ENCODE peak calls at places on chromosomes 7 and 10, in ten cellular contexts. One of them, this sample, is unnamed. For H3K27me3, the result is how much of the 10 kb centered on the place peaks cover.

GRCh38 chr10:94115725-94116124 is 122.0 kb downstream of the PLCE1 start:
- DNase-seq in endodermal cell: no peak
- DNase-seq in IMR-90: peak
- DNase-seq in mesendoderm: peak
- DNase-seq in tibial nerve: no peak
- DNase-seq in mammary epithelial cell: peak
- DNase-seq in PC-9: peak
- DNase-seq in ascending aorta: no peak
- DNase-seq in prostate gland: no peak
- DNase-seq in hepatocyte: no peak
- DNase-seq in this sample: no peak

GRCh38 chr10:67520924-67521520 is 175.0 kb downstream of the CTNNA3 start:
- DNase-seq in IMR-90: peak
- DNase-seq in endodermal cell: peak
- DNase-seq in hepatocyte: peak
- DNase-seq in prostate gland: peak
- DNase-seq in mammary epithelial cell: peak
- DNase-seq in mesendoderm: peak
- DNase-seq in ascending aorta: no peak
- DNase-seq in tibial nerve: peak
- DNase-seq in PC-9: peak
- DNase-seq in this sample: peak

GRCh38 chr7:28301148-28301641 is 111.1 kb upstream of the CREB5 start:
- DNase-seq in mesendoderm: no peak
- DNase-seq in PC-9: no peak
- DNase-seq in mammary epithelial cell: peak
- DNase-seq in hepatocyte: no peak
- DNase-seq in ascending aorta: no peak
- DNase-seq in endodermal cell: no peak
- DNase-seq in tibial nerve: no peak
- DNase-seq in IMR-90: peak
- DNase-seq in prostate gland: peak
- DNase-seq in this sample: no peak

GRCh38 chr10:71218046-71218832 is 5.9 kb downstream of the UNC5B start:
- DNase-seq in mesendoderm: peak
- DNase-seq in tibial nerve: no peak
- DNase-seq in ascending aorta: no peak
- DNase-seq in prostate gland: no peak
- DNase-seq in hepatocyte: no peak
- DNase-seq in PC-9: peak
- DNase-seq in IMR-90: peak
- DNase-seq in mammary epithelial cell: peak
- DNase-seq in endodermal cell: peak
- DNase-seq in this sample: peak

GRCh38 chr7:130413201-130413600 is 27.6 kb downstream of the CEP41 start:
- DNase-seq in mammary epithelial cell: no peak
- DNase-seq in tibial nerve: no peak
- DNase-seq in IMR-90: no peak
- DNase-seq in hepatocyte: no peak
- DNase-seq in PC-9: no peak
- DNase-seq in prostate gland: no peak
- DNase-seq in ascending aorta: no peak
- DNase-seq in mesendoderm: no peak
- DNase-seq in endodermal cell: no peak
- DNase-seq in this sample: no peak

GRCh38 chr10:62769574-62770242 is 34.8 kb upstream of the ADO start:
- DNase-seq in tibial nerve: no peak
- DNase-seq in endodermal cell: peak
- DNase-seq in ascending aorta: no peak
- DNase-seq in mesendoderm: peak
- DNase-seq in mammary epithelial cell: no peak
- DNase-seq in hepatocyte: no peak
- DNase-seq in IMR-90: peak
- DNase-seq in prostate gland: no peak
- DNase-seq in PC-9: peak
- DNase-seq in this sample: peak

GRCh38 chr10:99938563-99938962 is 71.2 kb downstream of the DNMBP start:
- DNase-seq in ascending aorta: no peak
- DNase-seq in IMR-90: peak
- DNase-seq in hepatocyte: no peak
- DNase-seq in mammary epithelial cell: no peak
- DNase-seq in mesendoderm: no peak
- DNase-seq in prostate gland: no peak
- DNase-seq in endodermal cell: no peak
- DNase-seq in tibial nerve: no peak
- DNase-seq in PC-9: no peak
- DNase-seq in this sample: no peak

GRCh38 chr7:139936760-139937310 is 107.8 kb downstream of the TBXAS1 start:
- DNase-seq in hepatocyte: peak
- DNase-seq in ascending aorta: no peak
- DNase-seq in prostate gland: no peak
- DNase-seq in PC-9: no peak
- DNase-seq in tibial nerve: no peak
- DNase-seq in mesendoderm: no peak
- DNase-seq in mammary epithelial cell: peak
- DNase-seq in endodermal cell: no peak
- DNase-seq in IMR-90: peak
- DNase-seq in this sample: no peak

GRCh38 chr10:125770844-125771243 is 4.8 kb downstream of the MMP21 start:
- DNase-seq in mesendoderm: no peak
- DNase-seq in prostate gland: no peak
- DNase-seq in tibial nerve: no peak
- DNase-seq in mammary epithelial cell: no peak
- DNase-seq in hepatocyte: no peak
- DNase-seq in IMR-90: no peak
- DNase-seq in PC-9: no peak
- DNase-seq in endodermal cell: no peak
- DNase-seq in ascending aorta: no peak
- DNase-seq in this sample: no peak

GRCh38 chr7:1811850-1812692 is 142.0 kb downstream of the ELFN1 start:
- DNase-seq in mesendoderm: peak
- DNase-seq in prostate gland: no peak
- DNase-seq in tibial nerve: no peak
- DNase-seq in IMR-90: no peak
- DNase-seq in endodermal cell: peak
- DNase-seq in ascending aorta: no peak
- DNase-seq in mammary epithelial cell: peak
- DNase-seq in PC-9: peak
- DNase-seq in hepatocyte: peak
- DNase-seq in this sample: peak

DNA sequence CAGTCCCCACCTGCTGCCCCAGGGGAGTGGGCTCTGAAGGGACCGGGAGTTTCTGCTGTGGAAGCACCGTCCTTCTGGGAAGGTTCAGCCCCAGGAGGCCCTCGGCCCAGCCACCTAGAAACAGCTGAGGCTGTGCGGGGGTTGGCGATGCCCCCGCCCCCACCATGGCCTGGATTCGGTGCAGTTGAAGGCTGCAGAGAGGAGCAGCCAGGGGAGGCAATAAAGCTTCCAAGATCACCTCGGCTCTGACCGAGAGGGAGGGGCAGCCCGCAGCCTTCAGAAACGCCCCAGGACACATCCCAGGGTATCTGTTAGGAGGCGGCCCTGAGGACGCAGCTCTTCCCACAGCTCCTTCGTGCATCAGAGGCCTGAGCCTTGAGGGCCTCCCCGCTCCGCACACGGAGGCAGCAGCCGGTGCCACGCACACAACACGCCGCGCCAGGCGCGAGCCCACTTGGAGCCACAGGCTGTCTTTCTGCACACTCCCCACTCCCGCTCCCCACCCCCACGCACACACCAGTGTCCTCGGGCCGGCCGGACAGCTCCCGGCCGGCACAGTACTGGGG is 1.6 kb downstream of the KNDC1 start:
- DNase-seq in hepatocyte: no peak
- DNase-seq in tibial nerve: no peak
- DNase-seq in IMR-90: no peak
- DNase-seq in mesendoderm: peak
- DNase-seq in endodermal cell: peak
- DNase-seq in mammary epithelial cell: no peak
- DNase-seq in prostate gland: no peak
- DNase-seq in ascending aorta: no peak
- DNase-seq in PC-9: no peak
- DNase-seq in this sample: peak
- H3K4me3 ChIP-seq in hepatocyte: peak
- H3K4me3 ChIP-seq in tibial nerve: no peak
- H3K4me3 ChIP-seq in IMR-90: peak
- H3K4me3 ChIP-seq in mesendoderm: no peak
- H3K4me3 ChIP-seq in endodermal cell: no peak
- H3K4me3 ChIP-seq in mammary epithelial cell: no peak
- H3K4me3 ChIP-seq in prostate gland: no peak
- H3K4me3 ChIP-seq in ascending aorta: peak
- H3K4me3 ChIP-seq in PC-9: no peak
- H3K4me3 ChIP-seq in this sample: peak

GRCh38 chr7:524800-525199 is 5.2 kb upstream of the PDGFA start:
- DNase-seq in mammary epithelial cell: no peak
- DNase-seq in mesendoderm: no peak
- DNase-seq in prostate gland: no peak
- DNase-seq in PC-9: no peak
- DNase-seq in IMR-90: no peak
- DNase-seq in ascending aorta: no peak
- DNase-seq in endodermal cell: no peak
- DNase-seq in tibial nerve: no peak
- DNase-seq in hepatocyte: no peak
- DNase-seq in this sample: no peak
- H3K27me3 ChIP-seq in mammary epithelial cell: under half
- H3K27me3 ChIP-seq in mesendoderm: under half
- H3K27me3 ChIP-seq in prostate gland: under half
- H3K27me3 ChIP-seq in PC-9: under half
- H3K27me3 ChIP-seq in IMR-90: under half
- H3K27me3 ChIP-seq in ascending aorta: under half
- H3K27me3 ChIP-seq in endodermal cell: half or more
- H3K27me3 ChIP-seq in tibial nerve: under half
- H3K27me3 ChIP-seq in hepatocyte: under half
- H3K27me3 ChIP-seq in this sample: under half

GRCh38 chr7:123533553-123533917 is 860 bp downstream of the IQUB start:
- DNase-seq in prostate gland: no peak
- DNase-seq in tibial nerve: no peak
- DNase-seq in endodermal cell: no peak
- DNase-seq in mammary epithelial cell: no peak
- DNase-seq in mesendoderm: no peak
- DNase-seq in hepatocyte: no peak
- DNase-seq in IMR-90: no peak
- DNase-seq in PC-9: no peak
- DNase-seq in ascending aorta: no peak
- DNase-seq in this sample: no peak
- H3K4me3 ChIP-seq in prostate gland: no peak
- H3K4me3 ChIP-seq in tibial nerve: no peak
- H3K4me3 ChIP-seq in endodermal cell: peak
- H3K4me3 ChIP-seq in mammary epithelial cell: no peak
- H3K4me3 ChIP-seq in mesendoderm: no peak
- H3K4me3 ChIP-seq in hepatocyte: no peak
- H3K4me3 ChIP-seq in IMR-90: no peak
- H3K4me3 ChIP-seq in PC-9: peak
- H3K4me3 ChIP-seq in ascending aorta: no peak
- H3K4me3 ChIP-seq in this sample: no peak

DNA sequence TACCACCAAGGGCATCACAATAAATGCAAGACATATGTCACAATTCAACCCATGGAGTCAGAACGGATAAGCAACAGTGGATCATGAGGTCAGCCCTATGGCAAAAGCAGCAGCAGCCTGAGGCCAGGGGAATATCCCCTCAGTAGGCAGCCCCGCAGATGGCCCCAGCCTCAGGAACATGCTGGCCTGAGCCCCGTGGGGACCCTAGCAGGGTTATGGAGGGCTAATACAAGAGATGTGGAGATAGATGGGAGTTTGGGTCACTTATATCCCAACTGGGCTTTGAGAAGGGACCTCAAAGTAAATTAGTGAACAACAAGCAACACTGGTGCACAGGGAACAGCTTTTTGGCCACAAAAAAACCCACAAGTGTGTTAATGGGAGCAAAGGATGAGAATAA is 9.1 kb downstream of the TMEM72 start:
- DNase-seq in mammary epithelial cell: no peak
- DNase-seq in mesendoderm: no peak
- DNase-seq in prostate gland: no peak
- DNase-seq in IMR-90: no peak
- DNase-seq in endodermal cell: no peak
- DNase-seq in hepatocyte: no peak
- DNase-seq in tibial nerve: no peak
- DNase-seq in PC-9: no peak
- DNase-seq in ascending aorta: no peak
- DNase-seq in this sample: no peak
- H3K27me3 ChIP-seq in mammary epithelial cell: under half
- H3K27me3 ChIP-seq in mesendoderm: under half
- H3K27me3 ChIP-seq in prostate gland: under half
- H3K27me3 ChIP-seq in IMR-90: half or more
- H3K27me3 ChIP-seq in endodermal cell: under half
- H3K27me3 ChIP-seq in hepatocyte: under half
- H3K27me3 ChIP-seq in tibial nerve: under half
- H3K27me3 ChIP-seq in PC-9: half or more
- H3K27me3 ChIP-seq in ascending aorta: under half
- H3K27me3 ChIP-seq in this sample: under half

GRCh38 chr10:103542764-103543616 is 49.5 kb downstream of the NEURL1 start:
- DNase-seq in IMR-90: peak
- DNase-seq in PC-9: no peak
- DNase-seq in mesendoderm: peak
- DNase-seq in mammary epithelial cell: peak
- DNase-seq in tibial nerve: peak
- DNase-seq in prostate gland: peak
- DNase-seq in ascending aorta: no peak
- DNase-seq in endodermal cell: peak
- DNase-seq in hepatocyte: peak
- DNase-seq in this sample: peak
- H3K4me3 ChIP-seq in IMR-90: peak
- H3K4me3 ChIP-seq in PC-9: no peak
- H3K4me3 ChIP-seq in mesendoderm: no peak
- H3K4me3 ChIP-seq in mammary epithelial cell: no peak
- H3K4me3 ChIP-seq in tibial nerve: peak
- H3K4me3 ChIP-seq in prostate gland: peak
- H3K4me3 ChIP-seq in ascending aorta: peak
- H3K4me3 ChIP-seq in endodermal cell: peak
- H3K4me3 ChIP-seq in hepatocyte: no peak
- H3K4me3 ChIP-seq in this sample: no peak

This sample was measured in H7.